ENCODE peak calls at places on chromosomes 1 and 21, in eight cellular contexts. Q is GM13977; R is GM23338; V is glutamatergic neuron; M is astrocyte of the spinal cord; G is CD8-positive, alpha-beta T cell; E is epithelial cell of esophagus; O is astrocyte. Y is an unnamed sample.

GRCh38 chr1:227071898-227072587 is 131.9 kb downstream of the COQ8A start:
- DNase-seq in E (no peak), M (no peak), O (no peak), G (no peak), Q (no peak), V (no peak), R (peak), Y (no peak)

GRCh38 chr1:109807822-109808680 is 44.3 kb upstream of the EPS8L3 start:
- DNase-seq in R (no peak), E (peak), V (no peak), M (peak), O (peak), G (no peak), Q (no peak), Y (no peak)

GRCh38 chr1:116759636-116760035 is 5.4 kb downstream of the CD2 start:
- DNase-seq in Q (no peak), G (no peak), M (no peak), V (no peak), E (no peak), O (no peak), R (no peak), Y (no peak)

GRCh38 chr21:27244796-27245195 is 277.9 kb upstream of the ADAMTS5 start:
- DNase-seq in E (no peak), G (no peak), R (no peak), Q (no peak), M (no peak), V (no peak), O (no peak), Y (no peak)

GRCh38 chr1:245396615-245397014 is 241.8 kb downstream of the KIF26B start:
- DNase-seq in Q (no peak), O (peak), E (no peak), V (no peak), M (no peak), R (no peak), G (no peak), Y (no peak)

GRCh38 chr1:56688522-56689026 is 43.5 kb downstream of the PRKAA2 start:
- DNase-seq in V (no peak), Q (peak), E (peak), M (peak), R (peak), O (peak), G (no peak), Y (no peak)

GRCh38 chr1:200034821-200035396 is 7.4 kb downstream of the NR5A2 start:
- DNase-seq in E (peak), V (no peak), Q (no peak), R (peak), G (no peak), O (no peak), M (no peak), Y (no peak)

GRCh38 chr1:30809514-30810263 is 52.1 kb upstream of the LAPTM5 start:
- DNase-seq in V (no peak), Q (no peak), G (no peak), R (no peak), O (peak), E (peak), M (peak), Y (no peak)

GRCh38 chr1:201009967-201010645 is 13.4 kb downstream of the KIF21B start:
- DNase-seq in O (no peak), Q (no peak), G (no peak), E (no peak), M (no peak), R (peak), V (no peak), Y (no peak)

GRCh38 chr1:201626629-201627275 is 87.8 kb downstream of the NAV1 start:
- DNase-seq in Q (no peak), E (no peak), R (no peak), V (no peak), O (no peak), G (no peak), M (no peak), Y (no peak)

GRCh38 chr1:161367684-161368398 is at the start of gene CFAP126:
- DNase-seq in G (no peak), V (peak), E (peak), O (peak), Q (peak), R (peak), M (peak), Y (peak)

GRCh38 chr1:85576642-85577420 is 3.7 kb upstream of the CCN1 start:
- DNase-seq in M (peak), R (peak), Q (peak), V (peak), E (peak), O (peak), G (no peak), Y (peak)

GRCh38 chr21:41065539-41065938 is 102.4 kb upstream of the BACE2 start:
- DNase-seq in G (no peak), M (no peak), O (peak), Q (no peak), E (no peak), V (no peak), R (no peak), Y (no peak)

GRCh38 chr1:242402956-242403355 is 121.5 kb downstream of the PLD5 start:
- DNase-seq in V (no peak), G (no peak), M (no peak), E (no peak), Q (no peak), R (no peak), O (no peak), Y (no peak)

GRCh38 chr1:73914994-73915393 is 283.0 kb downstream of the LRRIQ3 start:
- DNase-seq in V (no peak), E (no peak), R (no peak), M (no peak), O (no peak), Q (no peak), G (no peak), Y (no peak)

GRCh38 chr1:151946366-151946764 is 37.1 kb upstream of the THEM4 start:
- DNase-seq in O (peak), R (no peak), G (no peak), V (no peak), Q (no peak), M (no peak), E (peak), Y (no peak)

GRCh38 chr1:213245270-213245669 is 194.2 kb downstream of the RPS6KC1 start:
- DNase-seq in Q (no peak), M (no peak), O (no peak), V (no peak), G (no peak), R (no peak), E (no peak), Y (no peak)

GRCh38 chr1:234573711-234574299 is 36.2 kb downstream of the IRF2BP2 start:
- DNase-seq in O (no peak), Q (no peak), M (no peak), V (no peak), R (no peak), E (peak), G (no peak), Y (no peak)

GRCh38 chr1:63615809-63616420 is 22.7 kb downstream of the PGM1 start:
- DNase-seq in G (peak), V (peak), R (peak), Q (peak), M (peak), O (peak), E (peak), Y (peak)

GRCh38 chr21:29240136-29240535 is 58.6 kb upstream of the BACH1 start:
- DNase-seq in V (no peak), O (no peak), G (no peak), M (no peak), Q (no peak), E (no peak), R (no peak), Y (no peak)

GRCh38 chr1:44347280-44347679 is 7.8 kb downstream of the ERI3 start:
- DNase-seq in M (no peak), R (no peak), E (no peak), Q (no peak), V (no peak), G (no peak), O (peak), Y (no peak)

GRCh38 chr21:42302794-42303193 is 12.4 kb downstream of the TFF3 start:
- DNase-seq in G (no peak), Q (no peak), O (no peak), V (no peak), R (no peak), E (no peak), M (no peak), Y (no peak)

GRCh38 chr1:39657923-39658485 is 13.9 kb downstream of the NT5C1A start:
- DNase-seq in M (peak), O (peak), R (peak), V (peak), E (peak), G (peak), Q (peak), Y (peak)

GRCh38 chr21:29033871-29034270 is 9.4 kb downstream of the USP16 start:
- DNase-seq in O (no peak), V (no peak), G (no peak), Q (no peak), R (no peak), M (no peak), E (no peak), Y (no peak)

GRCh38 chr21:28518620-28519019 is 474.1 kb downstream of the LTN1 start:
- DNase-seq in E (peak), Q (no peak), G (no peak), O (no peak), V (no peak), M (peak), R (no peak), Y (no peak)

GRCh38 chr1:21939650-21940374 is 2.7 kb upstream of the HSPG2 start:
- DNase-seq in E (peak), Q (no peak), V (no peak), G (no peak), R (no peak), O (peak), M (peak), Y (peak)

GRCh38 chr1:112335351-112335750 is 60.7 kb upstream of the CTTNBP2NL start:
- DNase-seq in R (no peak), M (no peak), V (no peak), O (peak), G (no peak), E (peak), Q (no peak), Y (no peak)

GRCh38 chr1:110440877-110441276 is 10.1 kb upstream of the PROK1 start:
- DNase-seq in V (no peak), M (no peak), G (no peak), O (peak), Q (no peak), R (no peak), E (peak), Y (no peak)

GRCh38 chr1:21909286-21909759 is 27.8 kb downstream of the HSPG2 start:
- DNase-seq in O (no peak), G (no peak), Q (no peak), E (no peak), V (no peak), M (no peak), R (no peak), Y (no peak)

GRCh38 chr21:45288441-45288841 is 746 bp upstream of the POFUT2 start:
- DNase-seq in E (no peak), R (peak), V (no peak), G (no peak), M (no peak), O (no peak), Q (no peak), Y (no peak)

GRCh38 chr21:25350056-25350455 is 257.2 kb downstream of the MRPL39 start:
- DNase-seq in O (no peak), R (peak), E (peak), V (peak), M (peak), G (no peak), Q (no peak), Y (no peak)

GRCh38 chr1:154179951-154180687 is 11.8 kb downstream of the TPM3 start:
- DNase-seq in O (no peak), G (no peak), M (no peak), E (no peak), V (no peak), Q (peak), R (peak), Y (no peak)

GRCh38 chr1:202661136-202661845 is 49.0 kb downstream of the SYT2 start:
- DNase-seq in O (no peak), V (no peak), Q (no peak), G (no peak), M (no peak), E (peak), R (peak), Y (no peak)

GRCh38 chr1:233908092-233908491 is 3.6 kb downstream of the SLC35F3 start:
- DNase-seq in M (no peak), O (no peak), G (no peak), E (no peak), R (no peak), V (no peak), Q (no peak), Y (no peak)

GRCh38 chr1:177959793-177960515 is 9.9 kb downstream of the SEC16B start:
- DNase-seq in R (peak), V (no peak), M (peak), Q (no peak), O (peak), G (no peak), E (peak), Y (no peak)
- TF ChIP-seq CTCF in R (no peak), V (no peak), M (peak), Q (no peak), O (peak), G (no peak), E (peak), Y (no peak)

GRCh38 chr1:46553506-46553905 is 2.1 kb upstream of the KNCN start:
- DNase-seq in O (no peak), G (no peak), M (no peak), E (no peak), Q (no peak), R (no peak), V (no peak), Y (no peak)
- TF ChIP-seq CTCF in O (no peak), G (no peak), M (no peak), E (no peak), Q (no peak), R (no peak), V (no peak), Y (no peak)

GRCh38 chr1:93433407-93433961 is 14.4 kb upstream of the FNBP1L start:
- DNase-seq in E (peak), G (no peak), R (peak), V (no peak), Q (no peak), M (no peak), O (no peak), Y (peak)
- TF ChIP-seq CTCF in E (peak), G (no peak), R (peak), V (no peak), Q (peak), M (peak), O (no peak), Y (peak)

GRCh38 chr21:43825936-43826622 is 36.7 kb downstream of the RRP1 start:
- DNase-seq in G (no peak), R (peak), V (no peak), M (no peak), E (no peak), O (no peak), Q (no peak), Y (peak)
- TF ChIP-seq CTCF in G (no peak), R (no peak), V (no peak), M (peak), E (no peak), O (no peak), Q (peak), Y (no peak)

DNA sequence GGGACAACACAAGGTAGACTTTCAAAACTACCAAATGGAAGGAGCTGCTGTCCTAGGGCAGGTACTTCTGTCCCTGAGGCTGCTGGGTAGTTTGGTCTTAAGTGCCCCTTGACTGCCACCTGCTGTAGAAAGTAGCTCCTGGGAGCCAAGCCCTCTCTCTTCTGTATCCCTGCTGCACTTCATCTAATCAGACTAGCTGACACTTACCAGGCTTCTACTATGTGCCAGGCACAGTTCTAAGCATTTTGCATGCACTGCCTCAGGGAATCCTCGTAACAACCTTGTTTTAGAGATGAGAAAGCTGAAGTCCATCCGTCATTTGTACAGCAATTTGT is 15.9 kb upstream of the SRSF4 start:
- DNase-seq in G (no peak), O (no peak), R (peak), Q (no peak), M (peak), E (peak), V (no peak), Y (peak)
- TF ChIP-seq CTCF in G (peak), O (peak), R (peak), Q (peak), M (peak), E (peak), V (no peak), Y (peak)